ENCODE peak calls at places on chromosomes 12 and 14, in four cellular contexts. H is hepatic stellate cell, I is amygdala, B is hippocampal formation. T is an unnamed sample.

GRCh38 chr14:99320621-99321235 is 48.7 kb upstream of the BCL11B start:
- DNase-seq in H (no peak), I (no peak), B (no peak), T (no peak)

GRCh38 chr14:72736348-72736747 is 157.6 kb downstream of the DPF3 start:
- DNase-seq in H (peak; percentile 61), I (no peak), B (no peak), T (peak; percentile 87)

GRCh38 chr12:11762723-11763326 is 113.4 kb downstream of the ETV6 start:
- DNase-seq in H (no peak), I (no peak), B (peak; percentile 34), T (no peak)

GRCh38 chr12:50282581-50283229 is 615 bp downstream of the LIMA1 start:
- DNase-seq in H (peak; percentile 71), I (no peak), B (no peak), T (peak; percentile 84)

GRCh38 chr12:27333311-27334009 is 824 bp downstream of the BMAL2 start:
- DNase-seq in H (no peak), I (no peak), B (no peak), T (peak; percentile 46)

GRCh38 chr14:38824691-38825090 is 278.3 kb downstream of the SEC23A start:
- DNase-seq in H (no peak), I (no peak), B (no peak), T (no peak)

GRCh38 chr12:130013771-130014484 is 110.1 kb upstream of the TMEM132D start:
- DNase-seq in H (peak; percentile 35), I (peak; percentile 78), B (peak; percentile 78), T (peak; percentile 90)

GRCh38 chr14:67618617-67619063 is 1.1 kb upstream of the ARG2 start:
- DNase-seq in H (peak; percentile 72), I (no peak), B (peak; percentile 66), T (peak; percentile 89)

GRCh38 chr12:96434107-96434506 is 33.9 kb upstream of the CDK17 start:
- DNase-seq in H (no peak), I (no peak), B (no peak), T (peak; percentile 86)

GRCh38 chr14:59098377-59098776 is 90.1 kb upstream of the DAAM1 start:
- DNase-seq in H (peak; percentile 58), I (no peak), B (no peak), T (peak; percentile 51)